ENCODE peak calls at places on chromosomes 4 and X, in four cellular contexts. H is HFFc6, F is activated T-cell treated with anti-CD3 and anti-CD28 coated beads for 1 hour, O is NCI-H1105 treated with DMSO at 0.1 percent for 48 hours. K is an unnamed sample.

GRCh38 chr4:107564326-107564725 is 155.7 kb downstream of the PAPSS1 start:
- DNase-seq in H (no peak), F (no peak), O (no peak), K (no peak)

GRCh38 chr4:26342328-26343040 is 21.7 kb downstream of the RBPJ start:
- DNase-seq in H (peak), F (no peak), O (no peak), K (peak)

GRCh38 chrX:69309074-69309792 is 144.0 kb upstream of the PJA1 start:
- DNase-seq in H (no peak), F (no peak), O (no peak), K (no peak)

GRCh38 chr4:27176400-27176799 is 315.8 kb downstream of the STIM2 start:
- DNase-seq in H (peak), F (no peak), O (peak), K (no peak)

GRCh38 chr4:168825975-168826374 is 184.1 kb downstream of the CBR4 start:
- DNase-seq in H (peak), F (no peak), O (no peak), K (peak)

GRCh38 chr4:47071863-47072441 is 40.6 kb downstream of the GABRB1 start:
- DNase-seq in H (no peak), F (no peak), O (no peak), K (no peak)

GRCh38 chrX:6432211-6432610 is 102.7 kb downstream of the VCX3A start:
- DNase-seq in H (no peak), F (no peak), O (no peak), K (no peak)

GRCh38 chr4:26323807-26324206 is 3.0 kb downstream of the RBPJ start:
- DNase-seq in H (peak), F (no peak), O (no peak), K (peak)

GRCh38 chr4:83013420-83013867 is 2.8 kb upstream of the LIN54 start:
- DNase-seq in H (no peak), F (no peak), O (peak), K (no peak)

GRCh38 chr4:3489451-3489962 is 26.4 kb downstream of the DOK7 start:
- DNase-seq in H (no peak), F (no peak), O (no peak), K (peak)

GRCh38 chr4:99394913-99395312 is 40.2 kb downstream of the ADH7 start:
- DNase-seq in H (no peak), F (no peak), O (no peak), K (no peak)

GRCh38 chrX:108001218-108001814 is 19.1 kb upstream of the TEX13B start:
- DNase-seq in H (peak), F (no peak), O (peak), K (peak)

GRCh38 chrX:129534816-129535578 is 5.1 kb upstream of the OCRL start:
- DNase-seq in H (peak), F (no peak), O (no peak), K (peak)

GRCh38 chr4:38857354-38858096 is 908 bp upstream of the TLR6 start:
- DNase-seq in H (peak), F (no peak), O (no peak), K (peak)

GRCh38 chrX:71541546-71542022 is 8.7 kb downstream of the OGT start:
- DNase-seq in H (peak), F (no peak), O (no peak), K (no peak)

GRCh38 chrX:87140800-87141483 is 376.7 kb upstream of the KLHL4 start:
- DNase-seq in H (no peak), F (no peak), O (no peak), K (peak)

GRCh38 chr4:172601195-172601594 is 567.4 kb upstream of the GALNT7 start:
- DNase-seq in H (no peak), F (no peak), O (no peak), K (no peak)

GRCh38 chr4:186767794-186768193 is 44.1 kb upstream of the FAT1 start:
- DNase-seq in H (no peak), F (no peak), O (no peak), K (no peak)

GRCh38 chrX:155819966-155820491 is 61.1 kb upstream of the VAMP7 start:
- DNase-seq in H (peak), F (peak), O (peak), K (peak)

GRCh38 chr4:114077610-114078009 is 98.2 kb upstream of the ARSJ start:
- DNase-seq in H (peak), F (no peak), O (no peak), K (peak)

GRCh38 chrX:8629871-8630270 is 102.1 kb downstream of the ANOS1 start:
- DNase-seq in H (no peak), F (no peak), O (no peak), K (no peak)

GRCh38 chrX:111170017-111170416 is 74.0 kb downstream of the PAK3 start:
- DNase-seq in H (no peak), F (no peak), O (no peak), K (no peak)

GRCh38 chr4:57061395-57061794 is 48.8 kb downstream of the IGFBP7 start:
- DNase-seq in H (no peak), F (no peak), O (no peak), K (no peak)

GRCh38 chrX:21926527-21927278 is 13.8 kb upstream of the SMS start:
- DNase-seq in H (peak), F (no peak), O (no peak), K (peak)

GRCh38 chrX:12771445-12772069 is 19.7 kb upstream of the PRPS2 start:
- DNase-seq in H (peak), F (peak), O (no peak), K (no peak)

GRCh38 chr4:169348541-169348940 is 77.8 kb upstream of the SH3RF1 start:
- DNase-seq in H (no peak), F (no peak), O (no peak), K (no peak)

GRCh38 chrX:1380672-1381233 is 11.2 kb downstream of the SLC25A6 start:
- DNase-seq in H (no peak), F (no peak), O (no peak), K (peak)

GRCh38 chr4:40559585-40560465 is 69.8 kb downstream of the RBM47 start:
- DNase-seq in H (no peak), F (no peak), O (no peak), K (no peak)

GRCh38 chr4:147118523-147118922 is 172.9 kb upstream of the TTC29 start:
- DNase-seq in H (no peak), F (no peak), O (no peak), K (peak)

GRCh38 chr4:3747582-3747906 is 18.6 kb upstream of the ADRA2C start:
- DNase-seq in H (no peak), F (no peak), O (no peak), K (no peak)

GRCh38 chr4:125760956-125761355 is 446.2 kb downstream of the FAT4 start:
- DNase-seq in H (no peak), F (no peak), O (no peak), K (no peak)

GRCh38 chrX:66255359-66255967 is 91.4 kb downstream of the HEPH start:
- DNase-seq in H (no peak), F (no peak), O (no peak), K (no peak)

GRCh38 chrX:135437867-135438733 is 16.4 kb downstream of the SMIM10L2A start:
- DNase-seq in H (no peak), F (no peak), O (no peak), K (no peak)

GRCh38 chr4:66357316-66357715 is 687.0 kb upstream of the EPHA5 start:
- DNase-seq in H (peak), F (no peak), O (peak), K (no peak)

GRCh38 chr4:81635747-81636146 is 164.0 kb upstream of the RASGEF1B start:
- DNase-seq in H (no peak), F (no peak), O (no peak), K (no peak)

K was measured in osteoblast.